ENCODE peak calls at places on chromosomes 1 and 21, in ten cellular contexts. L is T1000; J is heart right ventricle; D is activated CD4-positive, alpha-beta T cell treated with anti-CD3 and anti-CD28 coated beads for 24 hours; C is CD4-positive, CD25-positive, alpha-beta regulatory T cell; I is endothelial cell; A is ureter; X is ELR; G is naive thymus-derived CD8-positive, alpha-beta T cell; K is head of caudate nucleus. P is an unnamed sample.
A peak's percentile ranks its signal among the peaks of the same experiment; 100 is the strongest.

GRCh38 chr21:43355925-43356289 is 71.0 kb downstream of the SIK1 start:
- DNase-seq in X (no peak), A (no peak), D (no peak), L (no peak), C (no peak), G (no peak), K (no peak), J (peak; percentile 6), I (no peak), P (no peak)

GRCh38 chr21:15250384-15250783 is 185.6 kb upstream of the NRIP1 start:
- DNase-seq in C (no peak), J (no peak), A (no peak), G (no peak), K (no peak), X (peak; percentile 83), D (no peak), I (no peak), L (no peak), P (no peak)

GRCh38 chr1:45971335-45971734 is 161.1 kb downstream of the PIK3R3 start:
- DNase-seq in G (no peak), I (no peak), X (no peak), K (no peak), D (no peak), J (no peak), C (no peak), A (no peak), L (no peak), P (no peak)

GRCh38 chr1:14160766-14161165 is 437.7 kb upstream of the KAZN start:
- DNase-seq in J (no peak), I (no peak), K (no peak), X (no peak), G (no peak), L (no peak), A (no peak), D (no peak), C (no peak), P (no peak)

GRCh38 chr1:23673086-23673813 is 18.4 kb upstream of the RPL11 start:
- DNase-seq in I (peak; percentile 64), X (peak; percentile 74), D (no peak), G (no peak), C (no peak), A (no peak), J (peak; percentile 27), K (no peak), L (peak; percentile 47), P (no peak)

GRCh38 chr1:112172294-112172882 is 182.9 kb upstream of the KCND3 start:
- DNase-seq in I (peak; percentile 73), L (no peak), C (peak; percentile 1), A (no peak), K (no peak), X (peak; percentile 60), J (no peak), D (no peak), G (peak; percentile 1), P (no peak)

GRCh38 chr1:231931846-231932454 is 305.4 kb downstream of the DISC1 start:
- DNase-seq in G (peak; percentile 38), A (no peak), X (peak; percentile 28), C (peak; percentile 61), L (no peak), K (no peak), J (no peak), I (no peak), D (peak; percentile 41), P (no peak)

GRCh38 chr1:154208677-154209390 is 2.7 kb upstream of the CFAP141 start:
- DNase-seq in L (no peak), J (no peak), A (no peak), D (no peak), C (no peak), G (no peak), K (no peak), I (no peak), X (no peak), P (no peak)

GRCh38 chr1:177849130-177849529 is 120.7 kb downstream of the SEC16B start:
- DNase-seq in X (peak; percentile 31), A (no peak), I (no peak), C (no peak), L (no peak), G (no peak), D (no peak), K (no peak), J (no peak), P (no peak)

GRCh38 chr1:27536767-27537166 is 46.8 kb upstream of the WASF2 start:
- DNase-seq in J (peak; percentile 76), I (no peak), K (no peak), D (no peak), X (peak; percentile 76), L (peak; percentile 65), A (no peak), C (no peak), G (no peak), P (no peak)

GRCh38 chr1:169527461-169528213 is 41.9 kb upstream of the SLC19A2 start:
- DNase-seq in D (no peak), C (no peak), G (no peak), X (no peak), J (no peak), I (no peak), K (no peak), A (no peak), L (no peak), P (no peak)

GRCh38 chr1:196678510-196678884 is 26.7 kb downstream of the CFH start:
- DNase-seq in K (no peak), I (no peak), C (no peak), D (no peak), L (no peak), A (no peak), X (peak; percentile 80), G (no peak), J (no peak), P (no peak)

GRCh38 chr1:26288311-26288941 is 8.5 kb downstream of the SH3BGRL3 start:
- DNase-seq in C (peak; percentile 86), A (no peak), D (no peak), K (peak; percentile 59), I (no peak), G (no peak), L (no peak), X (peak; percentile 37), J (no peak), P (no peak)

GRCh38 chr1:221171768-221172167 is 292.5 kb downstream of the HLX start:
- DNase-seq in L (no peak), C (no peak), D (no peak), J (no peak), K (no peak), A (no peak), G (no peak), X (no peak), I (no peak), P (no peak)

GRCh38 chr21:42400525-42400924 is 3.2 kb upstream of the UBASH3A start:
- DNase-seq in D (no peak), A (no peak), C (peak; percentile 31), X (peak; percentile 22), G (no peak), J (no peak), I (no peak), L (no peak), K (no peak), P (no peak)

GRCh38 chr1:219660666-219661463 is 48.0 kb upstream of the ZC3H11B start:
- DNase-seq in K (peak; percentile 92), L (peak; percentile 56), G (no peak), C (peak; percentile 56), X (peak; percentile 72), A (peak; percentile 85), I (peak; percentile 92), D (peak; percentile 41), J (peak; percentile 90), P (peak; percentile 71)

GRCh38 chr1:169484107-169484506 is 1.6 kb downstream of the SLC19A2 start:
- DNase-seq in C (no peak), L (no peak), A (no peak), D (no peak), I (no peak), G (no peak), X (no peak), J (no peak), K (no peak), P (no peak)

P was measured in Panc1.